ENCODE peak calls at places on chromosomes 7 and 10, in eight cellular contexts. H is NCI-H146, R is SK-N-SH, Z is upper lobe of left lung, A is lower leg skin, O is astrocyte, S is heart right ventricle, L is NCI-H1105. U is an unnamed sample.

GRCh38 chr7:26329520-26330269 is 38.0 kb downstream of the SNX10 start:
- DNase-seq in H (no peak), R (no peak), Z (peak), A (peak), O (no peak), S (peak), L (no peak), U (no peak)

GRCh38 chr10:124736491-124737136 is 7.6 kb downstream of the FAM53B start:
- DNase-seq in H (peak), R (no peak), Z (peak), A (peak), O (peak), S (peak), L (no peak), U (peak)

GRCh38 chr10:3668276-3668960 is 116.6 kb downstream of the KLF6 start:
- DNase-seq in H (no peak), R (no peak), Z (peak), A (no peak), O (peak), S (no peak), L (no peak), U (no peak)

GRCh38 chr7:30331338-30331737 is 46.9 kb downstream of the ZNRF2 start:
- DNase-seq in H (no peak), R (no peak), Z (no peak), A (no peak), O (no peak), S (no peak), L (no peak), U (no peak)

GRCh38 chr7:142563470-142563869 is 185.8 kb upstream of the PRSS1 start:
- DNase-seq in H (no peak), R (no peak), Z (no peak), A (no peak), O (no peak), S (no peak), L (no peak), U (no peak)

GRCh38 chr7:95511716-95512260 is 26.0 kb downstream of the ASB4 start:
- DNase-seq in H (peak), R (peak), Z (peak), A (peak), O (peak), S (peak), L (peak), U (peak)

GRCh38 chr7:148790850-148791249 is 92.1 kb downstream of the CUL1 start:
- DNase-seq in H (no peak), R (no peak), Z (no peak), A (no peak), O (no peak), S (no peak), L (no peak), U (no peak)

GRCh38 chr7:56045796-56046195 is 5.4 kb downstream of the PSPH start:
- DNase-seq in H (no peak), R (no peak), Z (no peak), A (no peak), O (no peak), S (no peak), L (no peak), U (no peak)

GRCh38 chr7:141695803-141696289 is 6.1 kb downstream of the DENND11 start:
- DNase-seq in H (peak), R (no peak), Z (no peak), A (no peak), O (no peak), S (no peak), L (no peak), U (no peak)

GRCh38 chr10:119651514-119652327 is 541 bp downstream of the BAG3 start:
- DNase-seq in H (peak), R (no peak), Z (no peak), A (peak), O (no peak), S (peak), L (no peak), U (no peak)

GRCh38 chr7:138948403-138948802 is 32.8 kb downstream of the KIAA1549 start:
- DNase-seq in H (no peak), R (no peak), Z (no peak), A (no peak), O (no peak), S (no peak), L (no peak), U (no peak)

GRCh38 chr7:140945940-140946339 is 21.2 kb upstream of the BRAF start:
- DNase-seq in H (no peak), R (no peak), Z (no peak), A (no peak), O (no peak), S (no peak), L (no peak), U (no peak)

GRCh38 chr7:132328047-132328620 is 248.1 kb downstream of the PLXNA4 start:
- DNase-seq in H (no peak), R (no peak), Z (no peak), A (no peak), O (no peak), S (peak), L (no peak), U (no peak)

U was measured in hepatic stellate cell.